ENCODE peak calls at places on chromosomes 7 and 10, in ten cellular contexts. M is PC-3, I is psoas muscle, G is NCI-H2107, R is naive B cell, A is anterior cingulate cortex, Q is retina, D is T-helper 9 cell, S is HS-27A, Y is stomach. J is an unnamed sample.

GRCh38 chr7:40538281-40538680 is 403.5 kb downstream of the SUGCT start:
- DNase-seq in M (no peak), I (no peak), G (no peak), R (no peak), A (no peak), Q (no peak), D (no peak), S (no peak), Y (no peak), J (no peak)

GRCh38 chr7:2601907-2602735 is 29.7 kb upstream of the TTYH3 start:
- DNase-seq in M (peak; percentile 59), I (no peak), G (no peak), R (no peak), A (no peak), Q (no peak), D (no peak), S (no peak), Y (no peak), J (no peak)

GRCh38 chr7:40763319-40764287 is 628.8 kb downstream of the SUGCT start:
- DNase-seq in M (peak; percentile 33), I (no peak), G (no peak), R (no peak), A (no peak), Q (no peak), D (no peak), S (peak; percentile 33), Y (no peak), J (no peak)

GRCh38 chr10:104122273-104123107 is 519 bp downstream of the SFR1 start:
- DNase-seq in M (no peak), I (no peak), G (no peak), R (no peak), A (no peak), Q (no peak), D (no peak), S (no peak), Y (no peak), J (no peak)

GRCh38 chr10:7705341-7705740 is 2.2 kb downstream of the ITIH2 start:
- DNase-seq in M (no peak), I (no peak), G (no peak), R (no peak), A (no peak), Q (no peak), D (no peak), S (no peak), Y (no peak), J (no peak)

GRCh38 chr10:104028146-104028545 is 57.5 kb downstream of the COL17A1 start:
- DNase-seq in M (peak; percentile 20), I (no peak), G (no peak), R (no peak), A (no peak), Q (no peak), D (no peak), S (no peak), Y (no peak), J (peak; percentile 28)

GRCh38 chr7:37410305-37411209 is 38.1 kb downstream of the ELMO1 start:
- DNase-seq in M (no peak), I (no peak), G (no peak), R (no peak), A (no peak), Q (no peak), D (no peak), S (no peak), Y (no peak), J (no peak)

GRCh38 chr7:4556868-4557620 is 125.1 kb upstream of the FOXK1 start:
- DNase-seq in M (no peak), I (no peak), G (no peak), R (no peak), A (no peak), Q (no peak), D (no peak), S (no peak), Y (no peak), J (no peak)

GRCh38 chr7:35386082-35386815 is 132.3 kb upstream of the TBX20 start:
- DNase-seq in M (no peak), I (no peak), G (no peak), R (no peak), A (no peak), Q (no peak), D (no peak), S (no peak), Y (no peak), J (no peak)

GRCh38 chr7:133364959-133365680 is 112.2 kb downstream of the EXOC4 start:
- DNase-seq in M (no peak), I (no peak), G (no peak), R (no peak), A (no peak), Q (no peak), D (no peak), S (no peak), Y (no peak), J (no peak)

GRCh38 chr7:157016352-157017041 is 6.0 kb upstream of the MNX1 start:
- DNase-seq in M (no peak), I (no peak), G (no peak), R (no peak), A (no peak), Q (peak; percentile 60), D (no peak), S (no peak), Y (no peak), J (no peak)

GRCh38 chr7:138097064-138097741 is 20.9 kb downstream of the AKR1D1 start:
- DNase-seq in M (peak; percentile 49), I (no peak), G (no peak), R (no peak), A (no peak), Q (no peak), D (no peak), S (no peak), Y (peak; percentile 63), J (no peak)

GRCh38 chr10:125028291-125028867 is 86.5 kb downstream of the ZRANB1 start:
- DNase-seq in M (peak; percentile 56), I (no peak), G (no peak), R (no peak), A (no peak), Q (peak; percentile 44), D (no peak), S (no peak), Y (no peak), J (no peak)

GRCh38 chr7:38382627-38383026 is 109.2 kb upstream of the TARP start:
- DNase-seq in M (peak; percentile 5), I (no peak), G (no peak), R (no peak), A (no peak), Q (no peak), D (no peak), S (no peak), Y (no peak), J (no peak)

GRCh38 chr10:23001901-23002516 is 74.2 kb downstream of the ARMC3 start:
- DNase-seq in M (no peak), I (no peak), G (no peak), R (no peak), A (no peak), Q (peak; percentile 39), D (no peak), S (no peak), Y (no peak), J (no peak)

GRCh38 chr7:151310578-151310977 is 31.0 kb upstream of the NUB1 start:
- DNase-seq in M (peak; percentile 52), I (no peak), G (no peak), R (no peak), A (no peak), Q (no peak), D (no peak), S (no peak), Y (no peak), J (no peak)

GRCh38 chr10:133391249-133391635 is 2.7 kb upstream of the MTG1 start:
- DNase-seq in M (no peak), I (no peak), G (no peak), R (no peak), A (no peak), Q (no peak), D (no peak), S (no peak), Y (no peak), J (no peak)

GRCh38 chr7:28891192-28891872 is 66.8 kb downstream of the TRIL start:
- DNase-seq in M (no peak), I (no peak), G (no peak), R (no peak), A (no peak), Q (no peak), D (no peak), S (no peak), Y (no peak), J (no peak)

GRCh38 chr10:125472037-125472607 is 210.8 kb downstream of the TEX36 start:
- DNase-seq in M (no peak), I (no peak), G (no peak), R (no peak), A (no peak), Q (no peak), D (no peak), S (no peak), Y (no peak), J (no peak)

GRCh38 chr7:158272091-158272490 is 315.5 kb downstream of the PTPRN2 start:
- DNase-seq in M (no peak), I (no peak), G (no peak), R (no peak), A (no peak), Q (no peak), D (no peak), S (no peak), Y (no peak), J (no peak)

J was measured in occipital lobe.